ENCODE peak calls at places on chromosomes 3 and 15, in six cellular contexts. E, B, F, Z, R and P are unnamed samples. For H3K36me3, the result is how much of the 10 kb centered on the place peaks cover.

GRCh38 chr3:120559228-120560061 is 36.7 kb upstream of the NDUFB4 start:
- DNase-seq in F (peak), E (no peak), B (no peak), Z (peak), R (peak), P (no peak)

GRCh38 chr15:87672309-87672897 is 584.1 kb downstream of the NTRK3 start:
- DNase-seq in E (no peak), B (no peak), F (peak), Z (peak), R (peak), P (no peak)

GRCh38 chr3:24196526-24196925 is 251.4 kb downstream of the NR1D2 start:
- DNase-seq in E (no peak), B (no peak), Z (no peak), R (no peak), F (peak), P (no peak)

GRCh38 chr15:98903377-98904018 is 104.1 kb downstream of the PGPEP1L start:
- DNase-seq in R (no peak), E (no peak), F (peak), Z (no peak), B (no peak), P (no peak)

GRCh38 chr15:89776274-89777072 is at the start of gene MESP2:
- DNase-seq in R (peak), E (peak), Z (peak), B (peak), F (peak), P (peak)

GRCh38 chr3:11989383-11990050 is 14.7 kb upstream of the SYN2 start:
- DNase-seq in F (no peak), R (no peak), E (no peak), B (no peak), Z (no peak), P (no peak)

GRCh38 chr3:133662256-133662773 is 574 bp upstream of the TOPBP1 start:
- DNase-seq in B (peak), F (peak), R (no peak), E (no peak), Z (no peak), P (no peak)

GRCh38 chr3:126103121-126104027 is 19.4 kb upstream of the SLC41A3 start:
- DNase-seq in B (no peak), R (no peak), F (no peak), Z (no peak), E (peak), P (peak)

GRCh38 chr3:87233805-87234204 is 6.7 kb downstream of the CHMP2B start:
- DNase-seq in R (no peak), F (no peak), E (no peak), B (no peak), Z (no peak), P (no peak)

GRCh38 chr3:190081387-190081786 is 39.3 kb downstream of the P3H2 start:
- DNase-seq in R (no peak), Z (no peak), E (no peak), F (no peak), B (no peak), P (no peak)

GRCh38 chr15:48381861-48382260 is 50.6 kb downstream of the DUT start:
- DNase-seq in R (no peak), B (no peak), E (no peak), Z (no peak), F (no peak), P (no peak)

GRCh38 chr3:7874116-7874515 is 627.5 kb upstream of the LMCD1 start:
- DNase-seq in E (no peak), F (peak), R (no peak), Z (no peak), B (no peak), P (no peak)

GRCh38 chr3:28745904-28746617 is 397.4 kb upstream of the AZI2 start:
- DNase-seq in R (no peak), F (peak), E (no peak), Z (no peak), B (no peak), P (no peak)

GRCh38 chr3:33441322-33441976 is 1.2 kb upstream of the UBP1 start:
- DNase-seq in Z (no peak), B (no peak), E (no peak), F (no peak), R (peak), P (peak)

GRCh38 chr15:74233864-74234597 is 2.1 kb upstream of the CCDC33 start:
- DNase-seq in Z (no peak), R (no peak), E (peak), F (no peak), B (no peak), P (no peak)

GRCh38 chr15:101502572-101503295 is 13.2 kb upstream of the PCSK6 start:
- DNase-seq in E (peak), F (no peak), R (no peak), B (no peak), Z (no peak), P (no peak)

GRCh38 chr3:42084593-42084992 is 6.6 kb upstream of the TRAK1 start:
- DNase-seq in B (no peak), R (no peak), E (no peak), Z (no peak), F (no peak), P (no peak)

GRCh38 chr3:133489466-133490085 is 83.9 kb upstream of the CDV3 start:
- DNase-seq in F (no peak), E (no peak), R (no peak), Z (no peak), B (no peak), P (no peak)

GRCh38 chr3:46993986-46994385 is 14.5 kb downstream of the NBEAL2 start:
- DNase-seq in F (no peak), R (no peak), Z (peak), E (peak), B (no peak), P (no peak)
- H3K36me3 ChIP-seq in F (under half), R (half or more), Z (under half), E (under half), B (under half), P (half or more)

GRCh38 chr3:169390741-169391300 is 272.7 kb downstream of the MECOM start:
- DNase-seq in B (no peak), F (peak), E (no peak), Z (no peak), R (no peak), P (no peak)
- H3K27ac ChIP-seq in B (no peak), F (peak), E (no peak), Z (peak), R (no peak), P (peak)

GRCh38 chr15:85479071-85479647 is 98.8 kb downstream of the AKAP13 start:
- DNase-seq in F (peak), B (no peak), Z (no peak), E (no peak), R (no peak), P (no peak)
- H3K4me3 ChIP-seq in F (no peak), B (no peak), Z (no peak), E (no peak), R (no peak), P (no peak)

GRCh38 chr3:172229462-172229861 is 190.1 kb downstream of the FNDC3B start:
- DNase-seq in Z (no peak), F (no peak), B (no peak), E (no peak), R (no peak), P (no peak)
- H3K36me3 ChIP-seq in Z (under half), F (under half), B (under half), E (under half), R (under half), P (under half)

DNA sequence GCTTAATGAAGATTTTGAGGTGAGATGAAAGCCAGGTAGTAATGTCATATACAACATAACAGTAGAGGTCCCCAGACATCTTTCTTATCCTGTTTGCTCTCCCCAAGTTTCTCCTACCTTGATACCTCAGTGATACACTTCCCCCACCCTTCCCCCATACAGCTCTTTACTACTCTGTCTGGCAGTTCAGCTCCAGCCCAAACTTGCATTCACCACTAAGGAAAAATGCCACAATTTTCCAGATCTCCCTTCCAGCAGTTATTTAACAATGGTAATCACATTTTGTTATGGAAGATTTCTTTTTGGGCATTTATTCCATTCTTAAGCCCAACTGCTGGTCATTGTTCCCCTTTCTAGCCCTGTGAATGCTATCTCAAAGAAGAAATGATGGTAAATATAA is 34.9 kb upstream of the ITGA11 start:
- DNase-seq in E (no peak), R (no peak), F (no peak), B (no peak), Z (no peak), P (no peak)
- H3K27ac ChIP-seq in E (no peak), R (no peak), F (no peak), B (no peak), Z (no peak), P (no peak)

GRCh38 chr3:178381555-178381954 is 154.7 kb upstream of the KCNMB2 start:
- DNase-seq in R (no peak), B (no peak), E (no peak), F (no peak), Z (no peak), P (no peak)

GRCh38 chr3:178382388-178383061 is 153.7 kb upstream of the KCNMB2 start:
- DNase-seq in B (no peak), E (no peak), F (peak), Z (no peak), R (no peak), P (no peak)

GRCh38 chr3:178385280-178385952 is 150.8 kb upstream of the KCNMB2 start:
- DNase-seq in Z (no peak), R (peak), F (peak), B (peak), E (no peak), P (no peak)

GRCh38 chr3:178384302-178384939 is 151.8 kb upstream of the KCNMB2 start:
- DNase-seq in E (no peak), Z (no peak), B (no peak), R (no peak), F (peak), P (no peak)

GRCh38 chr3:178381971-178382370 is 154.3 kb upstream of the KCNMB2 start:
- DNase-seq in B (no peak), Z (no peak), F (peak), R (no peak), E (no peak), P (no peak)
- H3K4me3 ChIP-seq in B (no peak), Z (no peak), F (no peak), R (no peak), E (no peak), P (no peak)

DNA sequence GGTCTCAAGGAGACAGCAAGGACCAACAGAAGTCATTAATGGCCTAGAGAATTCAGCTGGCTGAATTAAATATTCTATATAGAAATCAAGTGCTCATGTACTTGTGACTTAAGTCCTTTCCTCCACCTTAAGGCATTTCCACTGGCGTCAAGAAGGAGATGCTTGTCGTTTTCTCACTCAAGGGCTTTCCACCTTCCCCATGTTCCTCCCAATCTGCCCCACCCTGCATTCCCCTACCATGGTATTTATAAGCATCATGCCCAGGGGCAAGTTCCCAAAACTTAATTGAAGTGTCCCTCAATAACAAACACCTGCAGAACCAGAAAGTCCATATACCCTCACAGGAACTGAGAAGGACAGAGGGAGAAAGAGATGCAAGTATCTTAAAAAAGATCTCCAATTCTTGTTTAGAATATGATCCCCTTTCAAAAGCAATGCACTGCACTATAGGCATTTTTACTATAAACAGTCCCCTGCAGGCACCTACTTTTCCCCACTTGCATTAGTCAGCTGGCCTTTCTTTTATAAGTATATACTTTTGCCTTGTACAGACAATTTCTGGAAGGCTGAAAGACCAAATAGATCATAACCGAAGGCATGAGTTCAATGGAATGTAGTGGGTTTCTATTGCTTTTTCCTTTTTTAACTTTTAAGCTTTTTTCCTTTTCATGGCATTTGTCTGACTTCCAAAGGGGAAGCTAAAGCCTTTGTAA is 29.6 kb downstream of the TMEM39A start:
- DNase-seq in F (no peak), Z (no peak), E (no peak), R (no peak), B (no peak), P (no peak)
- H3K36me3 ChIP-seq in F (half or more), Z (under half), E (under half), R (half or more), B (under half), P (half or more)

GRCh38 chr15:69805248-69805953 is 292.3 kb downstream of the TLE3 start:
- DNase-seq in R (no peak), Z (no peak), B (no peak), F (no peak), E (no peak), P (no peak)
- H3K27ac ChIP-seq in R (no peak), Z (no peak), B (no peak), F (no peak), E (no peak), P (no peak)